ENCODE peak calls at places on chromosomes 6 and 20, in nine cellular contexts. L is Caki2; T is A549; A is NCI-H1417; H is RWPE1; E is type B pancreatic cell; K is CD8-positive, alpha-beta memory T cell; X is GM12865; S is iPS-NIHi11. P is an unnamed sample.

GRCh38 chr20:56350842-56351241 is 7.9 kb upstream of the FAM210B start:
- DNase-seq in E (no peak), T (no peak), H (no peak), A (no peak), S (no peak), X (no peak), L (no peak), K (no peak), P (no peak)

GRCh38 chr20:49560646-49561045 is 7.3 kb downstream of the PTGIS start:
- DNase-seq in A (no peak), L (no peak), E (no peak), H (no peak), T (no peak), S (no peak), K (no peak), X (no peak), P (no peak)

GRCh38 chr20:61731363-61732181 is 334.1 kb downstream of the TAF4 start:
- DNase-seq in L (no peak), K (no peak), E (no peak), H (peak), A (no peak), T (peak), S (peak), X (no peak), P (no peak)

GRCh38 chr6:125746731-125747588 is 2.5 kb upstream of the HEY2 start:
- DNase-seq in K (peak), E (no peak), H (no peak), S (peak), T (no peak), L (peak), A (no peak), X (peak), P (peak)

GRCh38 chr20:51500311-51500710 is 42.2 kb downstream of the NFATC2 start:
- DNase-seq in X (peak), A (no peak), H (peak), T (no peak), K (peak), E (no peak), L (no peak), S (no peak), P (no peak)

GRCh38 chr6:45900808-45901752 is 114.6 kb downstream of the CLIC5 start:
- DNase-seq in A (no peak), S (peak), K (no peak), L (no peak), H (no peak), T (no peak), E (no peak), X (no peak), P (no peak)

GRCh38 chr6:29494131-29494530 is 6.4 kb upstream of the MAS1L start:
- DNase-seq in X (no peak), A (no peak), T (no peak), H (no peak), S (no peak), K (no peak), E (no peak), L (no peak), P (no peak)

GRCh38 chr6:31336872-31337496 is 20.0 kb downstream of the HLA-B start:
- DNase-seq in H (no peak), L (peak), X (no peak), T (no peak), S (no peak), K (no peak), E (no peak), A (no peak), P (no peak)

GRCh38 chr6:39958947-39959346 is 24.7 kb upstream of the MOCS1 start:
- DNase-seq in K (no peak), E (no peak), T (no peak), S (peak), X (no peak), A (no peak), H (no peak), L (no peak), P (no peak)

GRCh38 chr6:139187489-139187888 is 52.6 kb downstream of the HECA start:
- DNase-seq in S (no peak), K (no peak), L (no peak), X (no peak), T (no peak), A (no peak), E (no peak), H (no peak), P (no peak)

GRCh38 chr6:164106345-164106769 is 691.8 kb downstream of the QKI start:
- DNase-seq in L (no peak), A (no peak), K (no peak), H (no peak), T (no peak), S (peak), E (no peak), X (peak), P (peak)

GRCh38 chr20:46830886-46831632 is 63.6 kb upstream of the EYA2 start:
- DNase-seq in X (peak), H (no peak), K (no peak), S (no peak), L (no peak), A (no peak), T (no peak), E (no peak), P (no peak)

GRCh38 chr20:32639284-32639683 is 34.5 kb downstream of the C20orf203 start:
- DNase-seq in K (no peak), A (no peak), H (no peak), L (no peak), T (no peak), E (no peak), S (no peak), X (no peak), P (no peak)

GRCh38 chr20:45052698-45053440 is 48.1 kb downstream of the KCNS1 start:
- DNase-seq in E (no peak), K (no peak), L (no peak), A (peak), H (no peak), X (peak), T (no peak), S (no peak), P (no peak)

GRCh38 chr20:46089076-46089337 is 755 bp downstream of the NCOA5 start:
- DNase-seq in X (no peak), L (no peak), S (no peak), K (no peak), T (peak), E (no peak), H (peak), A (no peak), P (no peak)

GRCh38 chr6:30842754-30843610 is 41.3 kb upstream of the DDR1 start:
- DNase-seq in S (no peak), L (no peak), X (no peak), A (no peak), K (no peak), H (no peak), T (no peak), E (no peak), P (peak)

GRCh38 chr20:62238569-62239277 is 402 bp downstream of the OSBPL2 start:
- DNase-seq in S (no peak), L (no peak), X (peak), A (peak), K (no peak), T (no peak), H (peak), E (peak), P (peak)

GRCh38 chr20:15200139-15200538 is 862.7 kb upstream of the FLRT3 start:
- DNase-seq in S (no peak), X (peak), H (no peak), A (no peak), L (no peak), K (no peak), T (no peak), E (no peak), P (no peak)

GRCh38 chr20:35695245-35695749 is 3.9 kb downstream of the NFS1 start:
- DNase-seq in E (peak), H (no peak), S (no peak), A (no peak), X (no peak), K (no peak), T (no peak), L (no peak), P (no peak)

GRCh38 chr6:33116881-33117711 is 41.3 kb downstream of the HLA-DPB1 start:
- DNase-seq in S (peak), L (no peak), T (no peak), A (no peak), X (no peak), K (no peak), H (no peak), E (no peak), P (no peak)

P was measured in HAP-1.